ENCODE peak calls at places on chromosomes 7 and 10, in five cellular contexts. F is PC-3, M is heart right ventricle, W is tibial nerve, V is adrenal gland. C is an unnamed sample.

GRCh38 chr7:1802899-1803298 is 132.8 kb downstream of the ELFN1 start:
- DNase-seq in W (no peak), M (no peak), F (no peak), V (no peak), C (no peak)

GRCh38 chr7:133428876-133429275 is 176.0 kb downstream of the EXOC4 start:
- DNase-seq in F (no peak), W (no peak), V (no peak), M (no peak), C (no peak)

GRCh38 chr10:76185476-76186255 is 754.2 kb downstream of the LRMDA start:
- DNase-seq in V (no peak), F (no peak), M (no peak), W (no peak), C (no peak)

GRCh38 chr7:51263631-51264484 is 52.8 kb downstream of the COBL start:
- DNase-seq in F (peak; percentile 94), V (no peak), W (no peak), M (no peak), C (no peak)

GRCh38 chr7:92769361-92769633 is 67.1 kb downstream of the CDK6 start:
- DNase-seq in V (no peak), F (no peak), M (no peak), W (no peak), C (no peak)

GRCh38 chr7:149625339-149625946 is 127.8 kb upstream of the ZNF746 start:
- DNase-seq in M (peak; percentile 58), F (peak; percentile 61), W (peak; percentile 31), V (peak; percentile 65), C (peak; percentile 77)

GRCh38 chr10:774661-775244 is 85.3 kb upstream of the DIP2C start:
- DNase-seq in W (no peak), M (no peak), F (no peak), V (no peak), C (no peak)

GRCh38 chr10:8095962-8096361 is 41.5 kb downstream of the GATA3 start:
- DNase-seq in V (no peak), M (no peak), F (no peak), W (no peak), C (no peak)

GRCh38 chr7:97064972-97065587 is 40.4 kb upstream of the DLX5 start:
- DNase-seq in F (peak; percentile 72), M (no peak), W (peak; percentile 30), V (peak; percentile 37), C (no peak)

GRCh38 chr7:128906766-128907559 is 3.5 kb downstream of the KCP start:
- DNase-seq in M (no peak), V (no peak), W (no peak), F (no peak), C (no peak)

GRCh38 chr10:15748137-15748536 is 28.4 kb upstream of the ITGA8 start:
- DNase-seq in V (no peak), F (no peak), W (no peak), M (no peak), C (no peak)

GRCh38 chr7:23422904-23423303 is 47.4 kb downstream of the IGF2BP3 start:
- DNase-seq in M (no peak), W (no peak), F (no peak), V (no peak), C (no peak)

GRCh38 chr7:139297795-139298194 is 43.3 kb upstream of the FMC1 start:
- DNase-seq in M (no peak), W (no peak), F (no peak), V (no peak), C (no peak)

GRCh38 chr7:21966271-21966670 is 20.6 kb upstream of the CDCA7L start:
- DNase-seq in V (no peak), W (no peak), M (no peak), F (no peak), C (no peak)

GRCh38 chr7:12458520-12459131 is 55.0 kb upstream of the VWDE start:
- DNase-seq in W (no peak), V (peak; percentile 10), M (no peak), F (peak; percentile 77), C (no peak)

GRCh38 chr10:6136215-6137201 is 47.7 kb downstream of the RBM17 start:
- DNase-seq in F (peak; percentile 51), V (no peak), M (no peak), W (no peak), C (no peak)

GRCh38 chr10:23338155-23338828 is 6.3 kb downstream of the C10orf67 start:
- DNase-seq in V (no peak), F (peak; percentile 69), M (no peak), W (no peak), C (no peak)

GRCh38 chr7:158512869-158513268 is 74.8 kb downstream of the PTPRN2 start:
- DNase-seq in M (no peak), V (no peak), W (no peak), F (no peak), C (no peak)

GRCh38 chr7:2412587-2413201 is 9.3 kb downstream of the CHST12 start:
- DNase-seq in V (no peak), F (no peak), W (no peak), M (no peak), C (no peak)

GRCh38 chr10:16950686-16951681 is 133.8 kb upstream of the RSU1 start:
- DNase-seq in F (peak; percentile 23), V (no peak), W (no peak), M (no peak), C (no peak)

GRCh38 chr10:88557659-88558058 is 25.5 kb downstream of the RNLS start:
- DNase-seq in V (no peak), M (no peak), F (no peak), W (no peak), C (no peak)

GRCh38 chr10:125882596-125882995 is 1.5 kb upstream of the DHX32 start:
- DNase-seq in F (no peak), V (no peak), M (no peak), W (no peak), C (no peak)

GRCh38 chr7:93228302-93228701 is 2.0 kb upstream of the HEPACAM2 start:
- DNase-seq in W (no peak), F (peak; percentile 81), V (peak; percentile 4), M (peak; percentile 6), C (no peak)

GRCh38 chr7:27143022-27143949 is at the start of gene HOXA5:
- DNase-seq in M (no peak), V (peak; percentile 94), W (no peak), F (no peak), C (no peak)

GRCh38 chr10:122974034-122974433 is 6.2 kb upstream of the PSTK start:
- DNase-seq in W (no peak), V (peak; percentile 27), M (no peak), F (no peak), C (no peak)

GRCh38 chr7:159141159-159141558 is 3.5 kb downstream of the VIPR2 start:
- DNase-seq in V (no peak), F (no peak), M (no peak), W (no peak), C (no peak)

GRCh38 chr10:91551856-91552255 is 81.0 kb downstream of the PPP1R3C start:
- DNase-seq in M (peak; percentile 62), V (peak; percentile 44), F (peak; percentile 40), W (no peak), C (peak; percentile 67)

GRCh38 chr10:29694121-29694520 is 59.4 kb upstream of the SVIL start:
- DNase-seq in M (no peak), V (no peak), F (no peak), W (no peak), C (no peak)

GRCh38 chr10:114623661-114624294 is 34.3 kb downstream of the ABLIM1 start:
- DNase-seq in F (peak; percentile 89), V (peak; percentile 71), W (no peak), M (no peak), C (no peak)

GRCh38 chr10:97882142-97883091 is 32.8 kb downstream of the GOLGA7B start:
- DNase-seq in F (peak; percentile 94), M (no peak), V (peak; percentile 78), W (no peak), C (no peak)

GRCh38 chr7:151520419-151521229 is 929 bp upstream of the RHEB start:
- DNase-seq in F (peak; percentile 17), M (peak; percentile 48), W (peak; percentile 12), V (peak; percentile 64), C (no peak)

DNA sequence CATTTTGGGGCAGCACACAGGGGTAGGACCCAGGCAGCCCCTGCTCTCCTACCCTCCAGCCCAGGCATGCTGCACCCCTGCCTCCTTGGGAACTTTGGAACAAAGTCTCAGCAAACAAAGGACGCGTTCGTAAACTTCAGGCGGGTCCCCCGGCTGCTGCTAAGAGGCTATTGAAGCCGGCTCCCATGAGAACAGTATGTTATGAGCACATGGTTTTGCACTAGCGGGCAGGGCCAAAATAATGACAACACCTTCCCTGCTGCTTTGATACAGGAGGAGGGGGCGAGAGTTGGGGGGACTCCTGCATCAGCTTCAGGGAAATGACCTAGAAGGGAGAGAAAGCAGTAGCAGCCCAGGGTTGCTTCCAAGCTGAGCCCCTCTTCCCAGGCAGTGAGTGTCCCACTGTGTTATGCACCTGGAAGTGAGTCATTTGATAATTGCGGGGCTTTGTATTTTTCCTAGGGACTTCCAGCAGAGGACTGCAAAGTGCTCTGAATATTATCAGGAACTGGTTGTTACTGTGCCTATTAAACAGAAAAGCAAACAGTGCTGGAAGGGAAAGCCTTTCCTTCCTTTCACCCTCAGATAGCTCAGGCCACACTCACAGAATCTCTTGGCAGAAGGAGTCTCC is 6.9 kb downstream of the ITPRIP start:
- DNase-seq in W (no peak), F (peak; percentile 87), M (peak; percentile 64), V (no peak), C (peak; percentile 75)
- H3K4me3 ChIP-seq in W (peak overlapping the region; percentile 5), F (peak overlapping the region; percentile 54), M (peak overlapping the region; percentile 12), V (no peak overlapping the region), C (no peak overlapping the region)

DNA sequence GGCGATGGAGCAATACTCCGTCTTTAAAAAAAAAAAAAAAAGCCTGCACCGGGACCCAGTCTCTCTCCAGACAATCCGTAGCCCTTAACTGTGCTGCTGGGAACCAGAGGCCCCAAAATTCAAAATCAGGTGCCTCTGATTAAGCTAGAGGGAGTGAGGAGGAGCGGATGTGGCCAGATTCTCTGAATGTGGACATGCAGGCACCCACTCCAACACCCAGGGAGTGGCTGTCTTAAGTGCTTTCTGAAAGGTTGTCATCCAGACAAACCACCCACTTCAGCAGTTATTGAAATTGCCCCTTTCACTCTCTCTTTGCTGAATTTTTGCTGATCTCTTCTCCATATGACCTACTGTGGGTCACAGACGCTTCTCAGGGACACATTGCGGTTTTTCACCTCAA is 14.2 kb downstream of the NRP1 start:
- DNase-seq in V (no peak), M (no peak), W (no peak), F (no peak), C (no peak)
- H3K4me1 ChIP-seq in V (peaks cover 46% of the 10 kb centered on the region), M (peaks cover 76% of the 10 kb centered on the region), W (peaks cover 47% of the 10 kb centered on the region), F (peaks cover 26% of the 10 kb centered on the region), C (peaks cover 73% of the 10 kb centered on the region)

DNA sequence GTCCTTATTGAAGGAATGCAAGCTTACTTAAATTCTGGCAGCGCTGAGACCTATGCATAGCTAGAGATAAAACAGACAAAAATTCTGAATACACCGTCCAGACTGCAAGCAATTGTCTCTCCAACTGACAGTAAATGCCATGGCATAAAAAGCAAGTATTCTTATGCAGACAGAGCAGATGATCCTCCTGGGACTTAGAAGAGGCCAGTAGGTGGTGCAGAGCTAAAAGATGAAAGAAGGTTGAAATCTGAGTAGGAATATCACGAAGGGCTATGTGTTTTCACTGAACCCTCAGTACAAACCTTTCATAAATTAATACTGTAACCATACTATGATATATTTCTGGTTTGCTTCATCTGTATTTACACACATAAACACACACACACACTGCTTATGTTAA is 157.0 kb upstream of the CACNA2D1 start:
- DNase-seq in W (no peak), V (no peak), F (peak; percentile 14), M (no peak), C (no peak)
- TF ChIP-seq CTCF in W (no peak), V (no peak), F (peak; percentile 37), M (no peak), C (no peak)

GRCh38 chr10:110221044-110221720 is 13.8 kb downstream of the MXI1 start:
- DNase-seq in M (no peak), V (peak; percentile 39), W (no peak), F (no peak), C (no peak)
- H3K4me3 ChIP-seq in M (peak overlapping the region; percentile 51), V (no peak overlapping the region), W (peak overlapping the region; percentile 24), F (no peak overlapping the region), C (peak overlapping the region; percentile 44)

GRCh38 chr7:131008840-131009651 is 275.0 kb upstream of the KLF14 start:
- DNase-seq in V (no peak), M (no peak), F (peak; percentile 61), W (no peak), C (no peak)
- H3K4me1 ChIP-seq in V (peaks cover 69% of the 10 kb centered on the region), M (peaks cover 45% of the 10 kb centered on the region), F (peaks cover 51% of the 10 kb centered on the region), W (peaks cover 90% of the 10 kb centered on the region), C (no peaks in the 10 kb centered on the region)

C was measured in right atrium auricular region.